ENCODE peak calls at places on chromosome 15, in seven cellular contexts. U is fibroblast of villous mesenchyme, E is glutamatergic neuron, S is IMR-90, I is MM.1S, R is lower leg skin, X is pancreas. N is an unnamed sample.

GRCh38 chr15:80160570-80161156 is 7.9 kb downstream of the FAH start:
- DNase-seq in U (peak; percentile 95), E (no peak), S (peak; percentile 96), I (peak; percentile 87), R (no peak), X (no peak), N (peak; percentile 58)

GRCh38 chr15:29571728-29572454 is 250.4 kb downstream of the TJP1 start:
- DNase-seq in U (no peak), E (no peak), S (no peak), I (no peak), R (no peak), X (peak; percentile 73), N (peak; percentile 20)

GRCh38 chr15:96170616-96171270 is 159.8 kb upstream of the NR2F2 start:
- DNase-seq in U (no peak), E (no peak), S (no peak), I (no peak), R (no peak), X (no peak), N (no peak)

GRCh38 chr15:63035253-63035652 is 7.3 kb upstream of the TPM1 start:
- DNase-seq in U (no peak), E (no peak), S (no peak), I (no peak), R (peak; percentile 40), X (no peak), N (no peak)

GRCh38 chr15:98123297-98123696 is 162.8 kb downstream of the ARRDC4 start:
- DNase-seq in U (no peak), E (no peak), S (no peak), I (no peak), R (no peak), X (no peak), N (no peak)

GRCh38 chr15:90482124-90483011 is 47.4 kb upstream of the CRTC3 start:
- DNase-seq in U (peak; percentile 66), E (peak; percentile 54), S (peak; percentile 66), I (peak; percentile 50), R (no peak), X (no peak), N (peak; percentile 34)

GRCh38 chr15:44738340-44738984 is 2.1 kb downstream of the TRIM69 start:
- DNase-seq in U (peak; percentile 77), E (no peak), S (peak; percentile 65), I (peak; percentile 52), R (no peak), X (no peak), N (peak; percentile 42)

GRCh38 chr15:76398702-76399101 is 62.1 kb downstream of the ISL2 start:
- DNase-seq in U (no peak), E (no peak), S (no peak), I (no peak), R (no peak), X (no peak), N (no peak)

GRCh38 chr15:68644088-68644904 is 65.5 kb downstream of the CORO2B start:
- DNase-seq in U (peak; percentile 76), E (no peak), S (peak; percentile 90), I (no peak), R (peak; percentile 34), X (no peak), N (no peak)

GRCh38 chr15:85427286-85428028 is 47.1 kb downstream of the AKAP13 start:
- DNase-seq in U (no peak), E (no peak), S (no peak), I (no peak), R (no peak), X (no peak), N (no peak)

GRCh38 chr15:62824111-62824737 is 218.3 kb upstream of the TPM1 start:
- DNase-seq in U (peak; percentile 69), E (no peak), S (peak; percentile 86), I (no peak), R (no peak), X (no peak), N (no peak)

GRCh38 chr15:38389924-38390542 is 63.9 kb upstream of the FAM98B start:
- DNase-seq in U (peak; percentile 60), E (peak; percentile 74), S (peak; percentile 58), I (peak; percentile 63), R (peak; percentile 88), X (peak; percentile 54), N (peak; percentile 65)

GRCh38 chr15:61558172-61559146 is 329.4 kb upstream of the RORA start:
- DNase-seq in U (peak; percentile 3), E (no peak), S (no peak), I (no peak), R (no peak), X (no peak), N (no peak)

GRCh38 chr15:19987389-19988048 is 554.1 kb downstream of the GOLGA6L6 start:
- DNase-seq in U (no peak), E (no peak), S (no peak), I (no peak), R (no peak), X (peak; percentile 32), N (no peak)

GRCh38 chr15:68421798-68422402 is 10.1 kb downstream of the ITGA11 start:
- DNase-seq in U (no peak), E (no peak), S (peak; percentile 48), I (no peak), R (peak; percentile 65), X (no peak), N (no peak)

GRCh38 chr15:74543583-74543982 is 2.6 kb downstream of the ARID3B start:
- DNase-seq in U (no peak), E (no peak), S (no peak), I (peak; percentile 85), R (no peak), X (no peak), N (no peak)

GRCh38 chr15:86082619-86083377 is 3.1 kb downstream of the AGBL1 start:
- DNase-seq in U (no peak), E (no peak), S (no peak), I (no peak), R (no peak), X (no peak), N (no peak)

GRCh38 chr15:93302080-93302765 is 213.2 kb upstream of the RGMA start:
- DNase-seq in U (no peak), E (no peak), S (no peak), I (no peak), R (peak; percentile 52), X (peak; percentile 46), N (no peak)

GRCh38 chr15:80750591-80750990 is 28.6 kb upstream of the CEMIP start:
- DNase-seq in U (no peak), E (no peak), S (no peak), I (no peak), R (no peak), X (no peak), N (no peak)

GRCh38 chr15:64854041-64854440 is 12.3 kb downstream of the PLEKHO2 start:
- DNase-seq in U (peak; percentile 33), E (no peak), S (no peak), I (no peak), R (no peak), X (no peak), N (no peak)

GRCh38 chr15:71761649-71762048 is 48.7 kb upstream of the NR2E3 start:
- DNase-seq in U (peak; percentile 78), E (no peak), S (peak; percentile 92), I (no peak), R (no peak), X (no peak), N (no peak)

GRCh38 chr15:82933576-82933975 is 18.9 kb downstream of the HOMER2 start:
- DNase-seq in U (no peak), E (no peak), S (no peak), I (no peak), R (no peak), X (no peak), N (no peak)
- TF ChIP-seq CTCF in U (no peak), E (no peak), S (no peak), I (no peak), R (no peak), X (no peak), N (no peak)

DNA sequence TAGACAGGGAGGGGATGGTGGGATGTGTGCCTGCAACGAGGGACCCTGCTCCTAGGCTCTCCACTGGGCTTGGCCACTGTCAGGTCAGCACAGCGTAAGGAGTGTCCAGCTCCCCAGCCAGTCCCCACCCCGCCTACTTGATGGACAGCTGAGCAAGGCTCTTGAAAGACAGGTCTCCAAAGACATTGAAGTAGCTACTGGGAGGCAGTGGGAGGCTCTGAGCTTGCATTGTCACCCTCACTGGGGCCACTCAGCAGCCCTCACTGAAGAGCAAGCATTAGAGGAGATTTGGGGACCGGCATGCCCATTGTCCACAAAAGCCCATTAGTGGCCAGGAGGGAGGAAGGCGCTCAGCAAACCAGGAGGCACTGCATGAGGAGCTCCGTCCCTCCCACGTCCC is 146.5 kb downstream of the MEGF11 start:
- DNase-seq in U (no peak), E (no peak), S (no peak), I (no peak), R (no peak), X (no peak), N (no peak)
- TF ChIP-seq CTCF in U (no peak), E (no peak), S (no peak), I (no peak), R (no peak), X (no peak), N (no peak)

DNA sequence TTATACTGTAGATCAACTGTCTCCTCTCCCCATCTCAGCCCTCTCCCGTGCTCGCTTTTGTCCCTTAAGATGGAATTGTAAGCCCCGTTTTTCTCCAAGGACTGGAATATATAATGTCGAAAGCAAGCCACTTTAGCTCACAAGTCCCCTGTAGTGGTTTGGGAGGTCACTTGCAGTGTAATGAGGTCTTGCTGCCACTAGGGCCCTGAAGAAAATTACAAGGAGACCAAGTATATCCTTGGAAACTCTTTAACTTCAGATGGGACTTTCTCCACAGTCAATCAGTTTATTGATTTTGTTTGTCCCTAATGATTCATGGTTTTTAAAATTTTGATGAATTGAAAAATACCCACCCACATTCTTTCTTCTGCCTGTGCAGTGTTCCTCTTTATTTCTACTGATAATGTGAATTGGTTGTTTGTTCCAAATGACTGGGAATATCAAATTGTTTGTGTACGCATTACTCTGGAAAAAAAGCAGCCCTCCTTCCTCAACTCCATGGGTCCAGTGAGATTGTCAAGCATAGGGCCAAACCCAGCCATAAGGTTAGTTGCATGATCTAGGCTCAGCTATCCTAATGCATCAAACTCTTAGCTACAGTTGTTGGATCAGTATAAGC is 294.8 kb downstream of the MCTP2 start:
- DNase-seq in U (peak; percentile 3), E (no peak), S (no peak), I (no peak), R (no peak), X (no peak), N (no peak)
- TF ChIP-seq CTCF in U (peak; percentile 49), E (peak; percentile 83), S (no peak), I (peak; percentile 33), R (no peak), X (no peak), N (no peak)

GRCh38 chr15:89372069-89373033 is 37.7 kb upstream of the POLG start:
- DNase-seq in U (no peak), E (no peak), S (no peak), I (no peak), R (no peak), X (no peak), N (no peak)
- TF ChIP-seq CTCF in U (no peak), E (no peak), S (no peak), I (no peak), R (no peak), X (no peak), N (no peak)

DNA sequence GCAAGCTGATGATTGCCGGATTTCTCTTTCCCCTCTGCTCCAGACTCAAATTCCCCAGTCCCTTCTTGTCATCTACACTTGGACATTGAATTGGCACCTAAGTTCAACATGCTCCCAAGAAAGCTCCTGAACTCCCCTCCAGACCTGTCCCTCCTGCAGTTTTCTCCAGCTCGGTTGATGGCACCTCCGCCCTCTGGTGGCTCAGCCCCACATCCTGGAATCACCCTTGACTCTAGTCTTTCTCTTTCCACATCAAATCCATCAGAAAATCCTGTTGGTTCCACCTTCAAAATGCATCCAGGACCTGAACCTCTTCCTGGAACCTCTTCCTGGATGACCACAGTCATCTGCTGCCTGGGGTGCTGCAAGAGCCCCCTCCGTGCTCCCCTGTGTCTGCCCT is 60.1 kb downstream of the RASGRF1 start:
- DNase-seq in U (no peak), E (no peak), S (no peak), I (no peak), R (no peak), X (no peak), N (no peak)
- TF ChIP-seq CTCF in U (no peak), E (no peak), S (no peak), I (no peak), R (no peak), X (no peak), N (no peak)

N was measured in GM20000.